ENCODE peak calls at places on chromosomes 7 and 10, in eight cellular contexts. W, E, Y, U, O, H, D and K are unnamed samples.

GRCh38 chr7:96076350-96076707 is 245.6 kb downstream of the SLC25A13 start:
- DNase-seq in O (no peak), Y (no peak), H (no peak), W (no peak), D (no peak), U (no peak), E (no peak), K (no peak)

GRCh38 chr7:25116621-25117020 is 8.4 kb downstream of the CYCS start:
- DNase-seq in D (no peak), O (no peak), U (no peak), E (no peak), Y (no peak), W (no peak), H (no peak), K (no peak)

GRCh38 chr7:100803398-100804161 is 23.7 kb downstream of the EPHB4 start:
- DNase-seq in D (peak), W (peak), E (peak), H (peak), O (peak), Y (peak), U (peak), K (no peak)

GRCh38 chr10:80787952-80788351 is 250.2 kb downstream of the SH2D4B start:
- DNase-seq in W (no peak), U (no peak), H (no peak), O (no peak), D (no peak), E (no peak), Y (no peak), K (no peak)

GRCh38 chr7:116483271-116483942 is 16.1 kb upstream of the CAV2 start:
- DNase-seq in U (no peak), W (no peak), H (no peak), D (no peak), E (no peak), Y (no peak), O (no peak), K (no peak)

GRCh38 chr10:79446451-79447020 is 1.1 kb upstream of the ZCCHC24 start:
- DNase-seq in Y (no peak), W (peak), H (peak), E (no peak), D (no peak), U (peak), O (no peak), K (peak)

GRCh38 chr7:113404245-113404644 is 285.9 kb upstream of the SMIM30 start:
- DNase-seq in O (no peak), Y (no peak), D (no peak), U (no peak), E (no peak), W (no peak), H (no peak), K (no peak)

GRCh38 chr10:73095479-73096021 is 1.1 kb downstream of the P4HA1 start:
- DNase-seq in U (peak), H (peak), W (peak), D (no peak), O (peak), Y (peak), E (peak), K (no peak)

GRCh38 chr7:22640269-22640668 is 86.7 kb upstream of the IL6 start:
- DNase-seq in U (no peak), H (no peak), E (no peak), W (no peak), Y (no peak), D (no peak), O (no peak), K (no peak)

GRCh38 chr7:90155206-90155605 is 937 bp downstream of the STEAP1 start:
- DNase-seq in O (no peak), D (no peak), H (no peak), U (no peak), Y (no peak), W (no peak), E (no peak), K (no peak)

GRCh38 chr10:70891636-70892035 is 3.3 kb upstream of the PCBD1 start:
- DNase-seq in U (no peak), O (no peak), W (no peak), D (no peak), H (no peak), E (peak), Y (peak), K (no peak)

GRCh38 chr10:109898007-109898406 is 25.3 kb downstream of the XPNPEP1 start:
- DNase-seq in O (no peak), W (no peak), U (no peak), D (no peak), Y (no peak), H (no peak), E (no peak), K (no peak)

GRCh38 chr7:57404967-57405421 is 45.0 kb upstream of the ZNF716 start:
- DNase-seq in W (no peak), Y (no peak), O (no peak), E (no peak), D (no peak), H (no peak), U (no peak), K (no peak)

GRCh38 chr10:32957341-32958084 is 517 bp downstream of the ITGB1 start:
- DNase-seq in H (peak), Y (no peak), O (no peak), U (peak), E (no peak), D (no peak), W (peak), K (no peak)

GRCh38 chr10:114068054-114068707 is 24.5 kb downstream of the ADRB1 start:
- DNase-seq in Y (no peak), O (no peak), D (no peak), W (no peak), E (no peak), H (peak), U (no peak), K (no peak)

GRCh38 chr10:35217458-35217857 is 90.8 kb downstream of the CREM start:
- DNase-seq in E (no peak), H (no peak), O (no peak), W (no peak), Y (peak), D (no peak), U (peak), K (no peak)

GRCh38 chr7:68321076-68321639 is 1277.1 kb upstream of the AUTS2 start:
- DNase-seq in W (no peak), H (peak), O (no peak), U (peak), E (peak), D (no peak), Y (peak), K (no peak)

GRCh38 chr10:68594405-68594804 is 34.3 kb downstream of the TET1 start:
- DNase-seq in E (peak), O (peak), U (peak), Y (peak), H (no peak), W (no peak), D (no peak), K (no peak)

GRCh38 chr10:78203915-78204818 is 170.5 kb downstream of the RPS24 start:
- DNase-seq in E (no peak), D (no peak), H (no peak), O (no peak), U (peak), W (no peak), Y (no peak), K (no peak)

GRCh38 chr7:114413741-114414140 is 874 bp upstream of the FOXP2 start:
- DNase-seq in Y (no peak), W (no peak), H (peak), E (no peak), O (no peak), U (no peak), D (no peak), K (no peak)

GRCh38 chr7:79523426-79523825 is 70.0 kb upstream of the MAGI2 start:
- DNase-seq in W (no peak), D (no peak), U (no peak), E (no peak), H (no peak), Y (no peak), O (no peak), K (no peak)

GRCh38 chr10:99527526-99528255 is 5.1 kb upstream of the NKX2-3 start:
- DNase-seq in E (no peak), O (no peak), U (no peak), H (no peak), Y (no peak), D (no peak), W (no peak), K (no peak)

GRCh38 chr7:100975391-100975821 is 6.0 kb downstream of the MUC12 start:
- DNase-seq in D (no peak), O (no peak), H (no peak), W (peak), U (no peak), E (no peak), Y (no peak), K (no peak)

GRCh38 chr10:3010819-3011422 is 56.4 kb upstream of the PFKP start:
- DNase-seq in D (no peak), E (peak), Y (peak), W (no peak), H (no peak), O (no peak), U (no peak), K (no peak)

GRCh38 chr7:2527505-2528464 is 8.2 kb downstream of the LFNG start:
- DNase-seq in O (peak), H (peak), D (no peak), E (peak), Y (peak), U (no peak), W (peak), K (peak)

GRCh38 chr7:142685877-142686508 is 63.3 kb upstream of the PRSS1 start:
- DNase-seq in E (no peak), O (no peak), Y (no peak), D (no peak), H (no peak), W (no peak), U (no peak), K (no peak)

GRCh38 chr10:78782441-78782840 is 286.3 kb upstream of the ZMIZ1 start:
- DNase-seq in W (no peak), E (no peak), O (no peak), D (no peak), Y (no peak), U (no peak), H (no peak), K (no peak)

GRCh38 chr10:123891147-123892011 is at the start of gene CPXM2:
- DNase-seq in D (no peak), H (no peak), W (peak), E (no peak), O (no peak), Y (no peak), U (peak), K (no peak)

GRCh38 chr7:132251327-132251659 is 325.0 kb downstream of the PLXNA4 start:
- DNase-seq in D (no peak), U (peak), Y (no peak), H (peak), E (peak), W (peak), O (no peak), K (no peak)

GRCh38 chr10:59134302-59134701 is 42.1 kb upstream of the PHYHIPL start:
- DNase-seq in W (no peak), E (no peak), O (no peak), H (no peak), Y (no peak), D (no peak), U (no peak), K (no peak)

GRCh38 chr10:18681971-18682403 is 22.8 kb downstream of the ARL5B start:
- DNase-seq in O (no peak), E (peak), W (no peak), U (no peak), Y (peak), D (no peak), H (no peak), K (no peak)

GRCh38 chr7:87218941-87219544 is 489 bp downstream of the TMEM243 start:
- DNase-seq in U (peak), O (no peak), E (peak), D (no peak), Y (peak), W (peak), H (peak), K (peak)

GRCh38 chr10:121096617-121097431 is 245.7 kb downstream of the WDR11 start:
- DNase-seq in D (no peak), Y (peak), W (peak), U (peak), O (peak), E (peak), H (no peak), K (no peak)

GRCh38 chr10:6173203-6173602 is 29.5 kb upstream of the PFKFB3 start:
- DNase-seq in O (no peak), Y (no peak), E (no peak), H (no peak), D (no peak), W (peak), U (no peak), K (peak)

GRCh38 chr7:12244129-12244528 is 33.0 kb downstream of the TMEM106B start:
- DNase-seq in U (no peak), D (no peak), H (no peak), W (peak), Y (no peak), O (peak), E (peak), K (no peak)

DNA sequence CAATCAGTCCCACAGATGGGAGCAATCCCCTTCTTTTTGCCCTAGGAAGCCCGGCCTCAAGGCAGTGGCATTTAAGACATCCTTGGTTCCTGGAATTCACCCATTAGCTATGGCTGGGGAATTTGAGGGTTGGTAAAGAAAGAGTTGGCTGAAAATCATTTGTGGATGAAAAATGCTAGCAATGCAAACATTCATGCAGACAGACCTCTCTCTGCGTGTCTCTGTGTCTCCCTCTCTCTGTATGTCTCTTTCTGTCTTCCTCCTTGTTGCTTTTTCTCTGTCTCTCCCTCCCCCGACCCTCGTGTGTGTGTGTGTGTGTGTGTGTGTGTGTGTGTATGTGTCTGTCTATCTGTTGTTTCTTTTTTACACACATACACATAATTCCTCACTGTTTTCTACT is 19.4 kb downstream of the LDB3 start:
- DNase-seq in Y (peak), D (no peak), E (peak), H (no peak), W (no peak), O (no peak), U (no peak), K (no peak)
- H3K27ac ChIP-seq in Y (peak), D (peak), E (no peak), H (no peak), W (no peak), O (no peak), U (peak), K (no peak)

DNA sequence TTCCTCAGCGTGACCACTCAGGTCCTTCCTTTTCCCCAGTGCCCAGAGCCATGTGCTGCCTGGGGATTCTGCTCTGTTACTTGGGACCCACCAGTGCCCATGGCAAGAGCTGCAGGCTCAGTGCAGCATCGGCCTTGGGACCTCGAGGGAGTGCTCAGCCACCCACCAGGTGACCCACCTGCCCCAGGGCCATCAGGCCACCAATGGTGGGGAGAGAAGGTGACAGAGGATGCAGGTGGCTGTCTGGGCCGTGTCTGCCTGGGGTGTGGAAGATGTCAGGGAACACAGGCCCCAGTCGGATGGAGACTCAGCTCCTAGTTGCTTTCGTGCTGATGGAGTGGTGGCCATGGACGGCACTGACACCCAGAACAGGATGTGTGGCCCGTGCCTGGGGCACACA is 104.7 kb upstream of the FAM20C start:
- DNase-seq in U (no peak), Y (no peak), E (no peak), W (peak), O (no peak), D (no peak), H (no peak), K (no peak)
- H3K27ac ChIP-seq in U (no peak), Y (no peak), E (no peak), W (no peak), O (no peak), D (no peak), H (no peak), K (no peak)

DNA sequence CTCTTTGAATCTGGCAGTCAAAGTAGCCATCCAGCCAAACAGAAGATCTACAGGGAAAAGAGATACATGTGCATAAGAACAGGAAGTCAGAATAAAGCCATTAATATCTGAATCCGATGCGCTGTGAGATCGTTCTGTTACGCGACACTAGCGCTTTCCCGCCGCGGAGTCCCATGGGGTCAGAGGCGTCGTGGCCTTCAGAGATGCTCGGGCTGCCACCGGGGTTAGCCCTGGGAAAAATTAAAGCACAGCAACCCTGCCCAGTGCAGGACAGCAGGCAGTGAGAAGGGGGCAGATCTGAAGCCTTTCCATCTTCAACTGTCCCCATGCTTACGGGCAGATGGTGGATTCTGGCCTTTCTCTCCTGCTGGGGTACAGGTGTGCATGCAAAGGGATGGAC is 225.6 kb upstream of the MGMT start:
- DNase-seq in W (no peak), U (no peak), O (no peak), H (no peak), E (no peak), D (no peak), Y (no peak), K (no peak)
- H3K27ac ChIP-seq in W (no peak), U (no peak), O (no peak), H (no peak), E (no peak), D (no peak), Y (no peak), K (no peak)

DNA sequence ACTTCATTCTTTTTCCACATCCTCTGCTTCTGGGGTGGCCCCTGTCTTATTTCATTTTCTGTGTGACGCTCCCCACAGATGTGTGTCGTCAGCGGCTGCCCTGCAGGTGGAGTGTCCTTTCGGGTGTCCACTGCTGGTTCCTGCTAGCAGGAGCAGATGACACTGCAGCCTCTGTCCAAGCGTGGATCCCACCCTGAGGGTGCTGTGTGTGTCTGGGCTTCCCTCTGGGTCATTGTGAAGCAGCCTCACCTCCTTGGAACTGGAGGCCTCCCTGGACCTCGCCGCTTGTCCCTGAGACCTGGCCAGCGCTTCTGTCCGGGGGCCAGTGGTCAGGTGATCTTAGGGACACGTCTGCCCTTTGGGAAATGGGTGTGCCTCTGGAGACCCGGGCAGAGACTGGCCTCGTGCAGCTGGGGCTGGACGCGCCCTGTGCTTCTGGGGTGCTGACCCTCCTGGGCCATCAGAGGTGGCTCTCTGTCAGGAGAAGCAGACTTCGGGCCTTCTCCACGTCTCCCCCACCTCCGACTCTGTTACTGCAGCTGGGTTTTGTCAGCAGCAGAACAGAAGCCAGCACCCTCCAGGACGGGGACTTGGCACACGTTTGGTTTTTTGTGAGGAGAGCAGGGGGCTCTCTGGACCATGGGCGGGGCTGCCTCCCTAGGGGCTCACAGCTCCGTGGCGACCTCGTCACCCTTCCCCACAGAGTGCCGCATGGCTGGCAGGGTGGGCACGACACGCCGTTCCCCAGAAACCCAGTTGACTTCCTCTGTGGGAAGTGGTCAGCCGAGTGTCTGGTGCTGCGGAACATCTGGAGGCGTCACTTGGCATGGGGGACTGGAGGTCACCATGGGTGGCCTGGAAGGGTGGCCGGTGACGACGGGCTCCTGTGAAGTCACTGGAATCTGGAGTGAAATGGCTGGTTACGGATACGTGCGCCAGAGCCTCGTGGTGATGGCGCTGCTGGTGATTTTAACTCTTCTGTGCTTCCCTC is 48.4 kb downstream of the INPP5A start:
- DNase-seq in D (no peak), Y (no peak), E (no peak), H (no peak), W (peak), O (no peak), U (no peak), K (no peak)
- H3K27ac ChIP-seq in D (peak), Y (no peak), E (no peak), H (no peak), W (no peak), O (no peak), U (no peak), K (no peak)

GRCh38 chr7:37408241-37408884 is 40.3 kb downstream of the ELMO1 start:
- DNase-seq in W (no peak), H (no peak), E (no peak), D (no peak), U (no peak), Y (no peak), O (no peak), K (no peak)

GRCh38 chr7:37405603-37406122 is 43.0 kb downstream of the ELMO1 start:
- DNase-seq in Y (no peak), D (no peak), E (no peak), H (no peak), W (no peak), O (no peak), U (peak), K (no peak)

GRCh38 chr7:37409456-37409855 is 39.2 kb downstream of the ELMO1 start:
- DNase-seq in W (no peak), D (no peak), Y (no peak), E (no peak), O (no peak), U (no peak), H (no peak), K (no peak)

GRCh38 chr7:37408885-37409248 is 39.8 kb downstream of the ELMO1 start:
- DNase-seq in D (no peak), W (no peak), U (no peak), Y (no peak), O (no peak), H (no peak), E (no peak), K (no peak)

DNA sequence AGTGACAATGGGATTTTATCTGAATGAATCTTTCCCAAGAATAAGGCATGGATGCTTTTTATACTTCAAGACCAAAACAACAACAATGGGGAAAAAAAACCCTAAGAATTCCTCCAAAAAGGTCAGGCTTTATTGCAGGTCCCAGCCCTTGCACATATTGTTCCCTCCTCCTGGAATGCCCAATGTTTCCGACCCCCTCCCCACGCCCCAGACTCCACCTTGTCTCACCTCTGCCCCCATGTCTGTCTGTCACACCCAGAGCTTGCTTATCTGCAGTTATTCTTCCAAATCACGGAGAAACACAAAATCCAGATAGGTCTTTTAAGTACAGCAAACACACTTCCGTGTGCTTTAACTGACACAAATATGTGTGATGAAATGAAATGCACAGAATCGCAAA is 43.5 kb downstream of the ELMO1 start:
- DNase-seq in E (no peak), Y (no peak), U (no peak), D (no peak), H (no peak), O (no peak), W (no peak), K (no peak)
- H3K27ac ChIP-seq in E (no peak), Y (no peak), U (no peak), D (no peak), H (no peak), O (no peak), W (no peak), K (no peak)

GRCh38 chr7:121395961-121396757 is at the start of gene FAM3C:
- DNase-seq in W (peak), E (peak), O (peak), Y (peak), D (peak), H (peak), U (peak), K (peak)
- H3K27ac ChIP-seq in W (peak), E (peak), O (peak), Y (peak), D (peak), H (peak), U (peak), K (peak)

GRCh38 chr10:43105119-43105792 is 28.4 kb downstream of the RET start:
- DNase-seq in U (peak), Y (peak), H (peak), O (peak), W (peak), D (peak), E (peak), K (peak)
- H3K27ac ChIP-seq in U (no peak), Y (no peak), H (no peak), O (no peak), W (no peak), D (no peak), E (no peak), K (no peak)